ENCODE peak calls at places on chromosomes 11 and 22, in seven cellular contexts. S is fibroblast of lung; U is CD8-positive, alpha-beta T cell; F is K562; D is stomach; M is OCI-LY7; G is hepatocyte. X is an unnamed sample. For H3K4me1, the result is how much of the 10 kb centered on the place peaks cover.

GRCh38 chr22:41237707-41238569 is 2.8 kb downstream of the CHADL start:
- DNase-seq in M (peak), D (peak), S (peak), G (peak), U (peak), F (peak), X (no peak)

GRCh38 chr22:25098445-25099081 is 101.1 kb upstream of the CRYBB3 start:
- DNase-seq in D (no peak), M (no peak), U (no peak), F (no peak), S (no peak), G (no peak), X (no peak)

GRCh38 chr11:35009191-35009940 is 92.9 kb downstream of the PDHX start:
- DNase-seq in M (no peak), G (peak), D (no peak), U (no peak), S (peak), F (no peak), X (no peak)

GRCh38 chr22:37982938-37983859 is 1.2 kb downstream of the SOX10 start:
- DNase-seq in F (peak), G (no peak), U (no peak), M (no peak), D (no peak), S (no peak), X (no peak)

GRCh38 chr11:106286881-106287504 is 209.5 kb downstream of the AASDHPPT start:
- DNase-seq in D (no peak), S (no peak), F (no peak), M (no peak), G (no peak), U (no peak), X (no peak)

GRCh38 chr11:1122356-1123002 is 35.3 kb upstream of the MUC5AC start:
- DNase-seq in U (no peak), S (no peak), G (no peak), D (peak), F (no peak), M (no peak), X (no peak)

GRCh38 chr11:66181632-66182345 is 86.7 kb upstream of the RAB1B start:
- DNase-seq in U (no peak), M (no peak), G (no peak), D (no peak), F (no peak), S (no peak), X (no peak)

GRCh38 chr11:74367881-74368280 is 30.4 kb downstream of the PGM2L1 start:
- DNase-seq in F (no peak), D (no peak), S (no peak), G (no peak), U (no peak), M (no peak), X (no peak)

GRCh38 chr22:37925767-37926166 is 19.7 kb downstream of the MICALL1 start:
- DNase-seq in F (no peak), S (no peak), G (no peak), M (no peak), U (no peak), D (no peak), X (no peak)

GRCh38 chr11:12674936-12675696 is 895 bp downstream of the TEAD1 start:
- DNase-seq in U (no peak), F (peak), M (peak), D (peak), G (peak), S (peak), X (no peak)

GRCh38 chr11:106983251-106983650 is 35.0 kb downstream of the GUCY1A2 start:
- DNase-seq in S (no peak), D (no peak), F (no peak), G (no peak), M (no peak), U (no peak), X (no peak)

GRCh38 chr11:35916270-35916669 is 27.6 kb upstream of the LDLRAD3 start:
- DNase-seq in D (no peak), F (no peak), S (no peak), G (no peak), U (no peak), M (no peak), X (no peak)

GRCh38 chr22:41480397-41480735 is 11.4 kb downstream of the ACO2 start:
- DNase-seq in S (peak), D (no peak), F (no peak), M (no peak), G (peak), U (no peak), X (no peak)

GRCh38 chr11:22725079-22725478 is 58.7 kb downstream of the GAS2 start:
- DNase-seq in D (no peak), G (no peak), S (no peak), F (no peak), U (no peak), M (no peak), X (no peak)

GRCh38 chr11:70766901-70767300 is 368.6 kb downstream of the CTTN start:
- DNase-seq in S (no peak), M (no peak), F (no peak), U (no peak), D (no peak), G (no peak), X (no peak)

GRCh38 chr22:25368271-25368670 is 148.8 kb downstream of the CRYBB2 start:
- DNase-seq in U (no peak), D (peak), S (peak), F (no peak), G (peak), M (no peak), X (peak)

GRCh38 chr11:72294566-72295395 is 50.8 kb upstream of the PHOX2A start:
- DNase-seq in G (no peak), F (no peak), M (no peak), S (no peak), D (no peak), U (no peak), X (no peak)

GRCh38 chr22:29040385-29041275 is 21.0 kb downstream of the C22orf31 start:
- DNase-seq in S (peak), G (peak), D (peak), M (peak), F (peak), U (peak), X (peak)

GRCh38 chr11:75273331-75273988 is 32.9 kb downstream of the TPBGL start:
- DNase-seq in M (no peak), G (no peak), D (no peak), F (no peak), U (no peak), S (no peak), X (peak)

GRCh38 chr11:6705905-6706535 is 22.9 kb upstream of the MRPL17 start:
- DNase-seq in G (peak), U (no peak), M (peak), D (peak), S (peak), F (peak), X (peak)

GRCh38 chr22:31248965-31249940 is 37.2 kb downstream of the LIMK2 start:
- DNase-seq in F (no peak), S (no peak), G (peak), D (no peak), M (no peak), U (no peak), X (no peak)

GRCh38 chr11:12889243-12889642 is 119.9 kb upstream of the RASSF10 start:
- DNase-seq in U (no peak), S (peak), F (no peak), M (no peak), D (no peak), G (peak), X (no peak)

GRCh38 chr22:37167981-37168647 is 18.4 kb upstream of the IL2RB start:
- DNase-seq in S (no peak), D (no peak), F (no peak), U (no peak), M (no peak), G (no peak), X (no peak)

GRCh38 chr22:29799217-29799680 is 32.1 kb downstream of the UQCR10 start:
- DNase-seq in D (peak), S (peak), U (no peak), F (peak), M (no peak), G (peak), X (peak)

GRCh38 chr11:46198873-46199250 is 77.6 kb upstream of the PHF21A start:
- DNase-seq in D (no peak), U (no peak), S (no peak), F (no peak), G (no peak), M (no peak), X (no peak)

GRCh38 chr11:117186431-117186761 is 7.9 kb downstream of the SIDT2 start:
- DNase-seq in S (no peak), U (no peak), D (no peak), F (no peak), G (no peak), M (no peak), X (no peak)

GRCh38 chr11:133163463-133164419 is 368.6 kb downstream of the OPCML start:
- DNase-seq in M (peak), S (peak), U (no peak), G (peak), D (no peak), F (peak), X (no peak)

GRCh38 chr11:104163100-104164027 is 583 bp downstream of the PDGFD start:
- DNase-seq in S (peak), F (no peak), M (peak), G (peak), U (no peak), D (peak), X (no peak)

GRCh38 chr11:72613977-72614376 is 60.2 kb downstream of the PDE2A start:
- DNase-seq in G (no peak), S (no peak), M (peak), F (peak), D (no peak), U (no peak), X (no peak)

GRCh38 chr11:17396598-17397310 is 8.3 kb upstream of the KCNJ11 start:
- DNase-seq in G (no peak), F (no peak), S (no peak), M (no peak), U (no peak), D (no peak), X (no peak)

GRCh38 chr11:115334932-115335788 is 169.1 kb downstream of the CADM1 start:
- DNase-seq in F (peak), D (no peak), U (no peak), M (peak), S (peak), G (peak), X (no peak)

GRCh38 chr22:27804683-27805297 is 3.2 kb upstream of the MN1 start:
- DNase-seq in U (peak), M (peak), S (peak), F (peak), G (peak), D (peak), X (peak)

GRCh38 chr11:3736816-3737215 is 60.5 kb downstream of the NUP98 start:
- DNase-seq in M (no peak), F (no peak), S (no peak), U (no peak), G (no peak), D (no peak), X (no peak)

GRCh38 chr11:96015911-96016565 is 92.1 kb upstream of the MTMR2 start:
- DNase-seq in M (peak), U (no peak), G (no peak), F (no peak), S (no peak), D (no peak), X (peak)

GRCh38 chr11:26188559-26188958 is 143.4 kb upstream of the ANO3 start:
- DNase-seq in M (no peak), G (no peak), F (no peak), D (no peak), U (no peak), S (peak), X (no peak)

GRCh38 chr22:37448521-37449150 is 21.4 kb upstream of the ELFN2 start:
- DNase-seq in D (no peak), M (no peak), U (no peak), S (no peak), F (no peak), G (no peak), X (no peak)

GRCh38 chr11:109765709-109766311 is 327.4 kb upstream of the ZC3H12C start:
- DNase-seq in F (no peak), S (no peak), U (no peak), D (no peak), G (no peak), M (no peak), X (no peak)

GRCh38 chr11:57638811-57639320 is 10.8 kb downstream of the YPEL4 start:
- DNase-seq in U (no peak), S (no peak), G (no peak), D (no peak), M (no peak), F (no peak), X (no peak)
- TF ChIP-seq CTCF in U (no peak), S (no peak), G (peak), D (no peak), M (peak), F (no peak), X (no peak)

GRCh38 chr22:39148727-39149535 is 3.5 kb downstream of the CBX7 start:
- DNase-seq in F (peak), G (peak), M (peak), U (peak), D (peak), S (no peak), X (peak)

GRCh38 chr22:39147335-39148023 is 5.0 kb downstream of the CBX7 start:
- DNase-seq in U (no peak), S (no peak), G (no peak), F (no peak), M (no peak), D (no peak), X (no peak)

GRCh38 chr22:39148024-39148726 is 4.3 kb downstream of the CBX7 start:
- DNase-seq in M (no peak), D (no peak), S (no peak), U (no peak), F (no peak), G (no peak), X (no peak)

GRCh38 chr22:39144101-39144815 is 8.2 kb downstream of the CBX7 start:
- DNase-seq in G (peak), F (no peak), U (peak), M (peak), D (peak), S (peak), X (no peak)

GRCh38 chr22:39146256-39147101 is 6.0 kb downstream of the CBX7 start:
- DNase-seq in G (no peak), S (no peak), F (no peak), U (no peak), D (no peak), M (no peak), X (no peak)
- H3K4me1 ChIP-seq in G (under half), S (under half), F (under half), U (half or more), D (half or more), M (half or more), X (under half)

GRCh38 chr11:69166186-69167115 is 10.7 kb downstream of the SMIM38 start:
- DNase-seq in G (peak), D (no peak), U (no peak), M (peak), S (peak), F (peak), X (peak)
- H3K4me3 ChIP-seq in G (no peak), D (no peak), U (no peak), M (no peak), S (no peak), F (no peak), X (no peak)

GRCh38 chr11:78049348-78049747 is 14.3 kb upstream of the THRSP start:
- DNase-seq in M (no peak), G (no peak), S (no peak), F (no peak), D (no peak), U (no peak), X (no peak)

GRCh38 chr11:78044706-78045105 is 19.0 kb upstream of the THRSP start:
- DNase-seq in S (no peak), M (no peak), G (no peak), U (no peak), F (no peak), D (peak), X (no peak)

GRCh38 chr11:78048561-78048960 is 15.1 kb upstream of the THRSP start:
- DNase-seq in D (no peak), G (no peak), U (no peak), S (no peak), F (no peak), M (no peak), X (no peak)

GRCh38 chr11:78045851-78046485 is 17.7 kb upstream of the THRSP start:
- DNase-seq in M (peak), G (peak), D (peak), S (peak), U (peak), F (peak), X (peak)

GRCh38 chr11:78046486-78046854 is 17.2 kb upstream of the THRSP start:
- DNase-seq in U (no peak), F (no peak), M (no peak), D (no peak), S (no peak), G (no peak), X (no peak)
- TF ChIP-seq CTCF in U (peak), F (no peak), M (peak), D (no peak), S (no peak), G (no peak), X (no peak)

GRCh38 chr11:37695283-37695682 is 1097.2 kb upstream of the RAG2 start:
- DNase-seq in D (no peak), M (no peak), S (no peak), G (no peak), U (no peak), F (no peak), X (no peak)
- H3K4me1 ChIP-seq in D (under half), M (under half), S (under half), G (under half), U (under half), F (under half), X (under half)

DNA sequence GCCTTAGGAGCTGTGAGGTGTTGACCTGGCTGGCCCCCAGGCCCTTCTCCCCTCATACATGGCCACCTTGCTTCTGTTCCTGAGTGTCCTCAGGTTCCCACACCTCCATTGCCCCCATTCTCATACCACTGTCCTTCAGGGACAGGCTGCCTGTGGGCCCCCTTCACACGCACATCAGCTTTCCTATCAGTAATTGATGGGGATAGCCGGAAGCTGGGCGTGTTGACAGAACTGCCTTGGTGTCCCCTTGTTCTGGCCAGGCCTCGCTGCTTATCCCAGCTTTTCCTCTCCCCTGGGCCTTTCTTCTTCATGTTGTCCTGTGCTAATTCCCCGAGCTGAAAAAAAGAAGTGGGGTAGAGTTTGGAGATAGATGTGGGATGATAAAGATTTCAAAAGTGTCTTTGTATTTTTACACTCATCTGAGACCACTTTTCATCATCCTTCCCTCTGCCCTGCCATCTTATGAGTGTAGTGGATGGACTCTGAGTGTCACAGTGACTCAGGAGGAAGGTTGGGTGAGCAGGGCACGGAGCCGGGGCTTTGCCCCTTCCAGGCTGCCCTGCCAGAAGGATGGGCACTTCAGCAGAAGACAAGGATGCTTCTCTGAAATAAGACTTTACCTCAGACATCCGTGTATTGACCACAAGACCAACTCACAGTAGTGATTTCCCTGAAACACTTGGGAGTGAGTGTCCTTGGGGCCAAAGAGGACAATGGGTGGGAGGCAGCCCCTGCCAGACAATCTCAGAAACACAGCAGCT is 42.8 kb downstream of the MED15 start:
- DNase-seq in F (no peak), G (no peak), D (no peak), M (no peak), S (no peak), U (no peak), X (no peak)
- H3K4me3 ChIP-seq in F (no peak), G (no peak), D (no peak), M (no peak), S (no peak), U (peak), X (no peak)